ENCODE peak calls at places on chromosomes 7 and 10, in six cellular contexts. K is K562, F is HCT116, P is Panc1, Q is stomach, L is suprapubic skin. R is an unnamed sample. For H3K4me1, the result is how much of the 10 kb centered on the place peaks cover.

GRCh38 chr7:105831824-105832535 is 44.4 kb downstream of the ATXN7L1 start:
- DNase-seq in L (no peak), Q (no peak), K (no peak), P (no peak), F (no peak), R (no peak)

GRCh38 chr10:132117146-132117545 is 51.4 kb downstream of the JAKMIP3 start:
- DNase-seq in K (no peak), L (no peak), P (no peak), Q (no peak), F (no peak), R (no peak)

GRCh38 chr10:106508920-106509319 is 655.6 kb downstream of the SORCS1 start:
- DNase-seq in L (no peak), F (no peak), K (no peak), P (no peak), Q (no peak), R (no peak)

GRCh38 chr7:151756076-151756731 is 120.7 kb downstream of the PRKAG2 start:
- DNase-seq in L (no peak), P (no peak), Q (no peak), F (peak), K (peak), R (no peak)

GRCh38 chr10:24894309-24894708 is 58.1 kb downstream of the PRTFDC1 start:
- DNase-seq in K (no peak), F (no peak), P (no peak), Q (no peak), L (no peak), R (no peak)

GRCh38 chr7:47273974-47274766 is 307.7 kb downstream of the TNS3 start:
- DNase-seq in F (no peak), Q (no peak), L (no peak), K (no peak), P (no peak), R (no peak)

GRCh38 chr10:69716711-69717560 is 84.8 kb upstream of the COL13A1 start:
- DNase-seq in L (no peak), F (peak), Q (peak), P (no peak), K (peak), R (no peak)

GRCh38 chr7:7221602-7222038 is 39.3 kb downstream of the C1GALT1 start:
- DNase-seq in L (no peak), F (peak), K (no peak), P (peak), Q (no peak), R (no peak)

GRCh38 chr10:132701846-132702190 is 84.1 kb downstream of the NKX6-2 start:
- DNase-seq in L (no peak), F (no peak), P (no peak), K (no peak), Q (no peak), R (no peak)

GRCh38 chr10:33326897-33327296 is 7.6 kb downstream of the NRP1 start:
- DNase-seq in F (no peak), L (no peak), P (no peak), Q (no peak), K (no peak), R (no peak)

GRCh38 chr7:118243695-118244094 is 19.2 kb downstream of the ANKRD7 start:
- DNase-seq in P (no peak), K (no peak), Q (no peak), F (no peak), L (no peak), R (no peak)

GRCh38 chr10:68559251-68559650 is 886 bp upstream of the TET1 start:
- DNase-seq in L (no peak), F (no peak), K (no peak), P (no peak), Q (no peak), R (no peak)

GRCh38 chr7:15515201-15515777 is 46.5 kb downstream of the AGMO start:
- DNase-seq in L (no peak), Q (no peak), K (no peak), P (no peak), F (no peak), R (no peak)

GRCh38 chr7:136293841-136294391 is 316.8 kb upstream of the MTPN start:
- DNase-seq in K (no peak), F (no peak), Q (no peak), L (no peak), P (no peak), R (no peak)

GRCh38 chr10:1737222-1738061 is at the start of gene ADARB2:
- DNase-seq in Q (peak), L (no peak), K (no peak), F (no peak), P (no peak), R (no peak)

GRCh38 chr7:73512018-73512780 is 9.9 kb downstream of the BAZ1B start:
- DNase-seq in P (no peak), F (no peak), L (no peak), K (peak), Q (no peak), R (no peak)

GRCh38 chr10:110074298-110074697 is 66.5 kb downstream of the ADD3 start:
- DNase-seq in F (no peak), K (no peak), Q (no peak), L (no peak), P (no peak), R (no peak)

GRCh38 chr7:87599336-87599735 is 1.3 kb downstream of the ABCB1 start:
- DNase-seq in Q (peak), F (no peak), P (no peak), K (no peak), L (no peak), R (no peak)

GRCh38 chr7:1365846-1366245 is 93.4 kb downstream of the MICALL2 start:
- DNase-seq in F (no peak), K (no peak), Q (no peak), P (no peak), L (no peak), R (no peak)

GRCh38 chr7:1362301-1362700 is 97.0 kb downstream of the MICALL2 start:
- DNase-seq in F (no peak), K (no peak), P (no peak), L (no peak), Q (no peak), R (no peak)

GRCh38 chr7:1361756-1362125 is 97.5 kb downstream of the MICALL2 start:
- DNase-seq in L (peak), Q (no peak), K (no peak), P (no peak), F (no peak), R (no peak)

GRCh38 chr7:1364906-1365570 is 94.2 kb downstream of the MICALL2 start:
- DNase-seq in L (no peak), Q (no peak), K (no peak), F (no peak), P (no peak), R (no peak)

DNA sequence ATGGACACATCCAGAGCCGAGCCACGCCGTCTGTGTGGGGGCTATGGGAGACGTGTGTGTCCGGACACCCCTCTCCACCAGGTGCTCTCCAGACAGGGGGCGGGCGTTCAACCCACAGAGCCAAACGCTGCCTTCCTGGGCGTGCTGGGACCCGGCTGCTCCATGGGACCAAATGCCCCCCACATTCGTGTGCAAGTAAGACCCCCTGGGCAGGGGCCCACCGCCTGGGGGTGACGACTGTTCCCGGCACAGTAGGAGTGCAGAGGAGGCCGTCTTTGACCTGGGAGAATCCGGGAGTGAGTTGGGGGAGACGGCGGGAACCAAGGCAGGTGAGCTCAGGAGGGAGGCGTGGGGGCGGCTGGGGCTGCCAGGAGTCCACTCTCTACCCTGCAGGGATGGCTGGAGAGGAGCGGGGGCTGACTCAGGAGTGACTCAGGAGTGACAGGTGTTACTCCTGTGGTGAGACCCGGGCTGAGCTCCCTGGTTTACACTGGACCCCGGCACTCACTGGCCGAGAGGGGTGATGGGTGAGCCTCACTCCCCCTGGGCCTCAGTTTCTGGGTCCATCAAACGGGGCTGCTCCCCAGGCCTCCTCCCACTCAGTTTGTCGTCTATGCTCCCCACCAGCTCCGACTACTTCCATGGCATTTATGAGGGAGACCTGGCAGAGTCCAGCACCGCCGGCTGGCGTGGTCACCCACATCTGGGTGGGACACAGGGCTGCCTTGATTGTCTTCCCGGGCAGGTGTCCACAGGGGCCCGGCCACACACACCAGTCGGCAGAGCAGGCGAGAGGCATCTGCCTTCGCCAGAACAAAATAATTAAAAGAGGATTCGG is 95.0 kb downstream of the MICALL2 start:
- DNase-seq in K (no peak), L (no peak), P (no peak), Q (no peak), F (no peak), R (no peak)
- TF ChIP-seq POLR2AphosphoS5 in K (no peak), L (no peak), P (no peak), Q (no peak), F (no peak), R (no peak)

DNA sequence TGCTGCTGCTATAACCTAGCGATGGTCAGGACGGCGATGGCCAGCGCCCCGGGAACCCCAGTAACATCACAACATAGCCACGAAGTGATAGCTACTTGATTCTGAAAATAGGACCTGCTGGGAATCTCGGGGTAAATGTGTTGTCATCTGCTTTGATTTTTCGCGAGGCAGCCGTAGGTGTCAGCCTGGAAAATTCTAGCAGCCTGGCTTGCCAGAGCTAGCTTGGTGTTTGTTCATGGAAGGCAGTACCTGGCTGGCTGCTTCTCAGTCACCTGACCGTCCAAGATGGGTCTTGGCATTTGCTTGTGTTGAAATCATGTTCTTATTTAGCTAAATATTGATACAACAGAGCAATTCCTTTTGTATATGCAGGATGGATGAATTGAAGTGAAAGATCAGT is 82.4 kb upstream of the BTBD16 start:
- DNase-seq in K (no peak), P (no peak), L (no peak), Q (peak), F (no peak), R (peak)
- H3K4me1 ChIP-seq in K (under half), P (under half), L (under half), Q (under half), F (under half), R (under half)

DNA sequence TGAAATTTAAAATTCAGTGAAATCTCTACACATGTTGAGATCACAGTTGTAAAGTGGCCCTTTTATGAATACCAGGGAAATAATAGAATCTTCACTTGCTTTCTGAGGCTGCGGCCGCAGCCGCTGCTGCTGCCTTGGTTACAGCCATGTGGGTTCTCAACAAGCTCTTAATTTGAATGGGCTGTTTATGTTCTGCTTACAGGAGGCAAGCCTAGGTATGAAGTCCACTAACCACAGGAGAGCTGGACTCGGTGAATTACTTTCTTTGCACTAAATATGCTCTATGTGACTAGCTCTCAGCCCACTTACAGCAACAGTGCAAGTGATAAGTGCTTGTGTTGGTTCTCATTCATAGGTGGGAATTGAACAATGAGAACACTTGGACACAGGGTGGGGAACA is 410.8 kb downstream of the SFMBT2 start:
- DNase-seq in Q (no peak), K (no peak), L (no peak), F (no peak), P (no peak), R (no peak)
- TF ChIP-seq POLR2AphosphoS5 in Q (no peak), K (no peak), L (no peak), F (no peak), P (no peak), R (no peak)

DNA sequence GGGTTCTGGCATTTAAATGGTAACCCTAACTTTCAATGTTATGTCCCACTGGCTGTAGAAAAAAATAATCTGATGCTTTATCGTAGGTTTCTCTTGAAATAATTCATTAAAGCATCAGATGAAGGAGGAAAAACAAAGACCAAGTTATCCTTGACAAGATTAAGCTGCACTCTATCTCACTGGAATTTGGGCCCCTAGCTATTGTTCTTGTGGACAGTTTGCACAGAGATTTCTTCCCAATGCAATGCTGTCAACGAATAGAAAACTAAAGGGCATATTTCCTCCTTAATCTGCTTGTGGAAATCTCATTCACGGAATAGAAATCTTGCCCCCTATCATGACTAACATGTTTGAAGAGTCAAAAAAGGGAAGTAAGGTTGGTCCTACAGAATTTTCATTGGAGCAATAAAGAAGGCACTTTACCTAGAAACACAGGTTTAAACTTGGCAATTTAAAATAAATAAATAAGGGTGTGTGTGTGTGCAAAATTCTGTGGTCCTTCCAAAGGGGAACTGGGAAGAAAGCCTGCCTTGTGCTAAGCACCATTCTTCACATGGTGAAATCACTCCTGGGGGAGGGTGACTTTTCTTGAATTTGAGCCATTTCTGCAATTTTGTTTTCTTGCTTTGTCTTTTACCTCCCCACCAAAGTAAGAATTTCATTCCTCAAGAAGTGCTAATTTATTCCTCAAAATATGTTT is 242.8 kb downstream of the GLI3 start:
- DNase-seq in K (no peak), Q (no peak), F (no peak), P (no peak), L (no peak), R (no peak)
- H3K4me1 ChIP-seq in K (under half), Q (under half), F (under half), P (under half), L (half or more), R (under half)

GRCh38 chr7:116231543-116232401 is 21.4 kb downstream of the TES start:
- DNase-seq in L (no peak), F (no peak), P (no peak), Q (no peak), K (no peak), R (no peak)
- TF ChIP-seq POLR2AphosphoS5 in L (no peak), F (no peak), P (no peak), Q (no peak), K (no peak), R (no peak)

GRCh38 chr7:99822731-99823718 is 4.8 kb upstream of the CYP3A43 start:
- DNase-seq in Q (peak), P (no peak), F (no peak), L (no peak), K (no peak), R (no peak)

GRCh38 chr7:99827040-99827778 is 604 bp upstream of the CYP3A43 start:
- DNase-seq in F (no peak), K (no peak), P (no peak), L (no peak), Q (peak), R (no peak)

GRCh38 chr7:99824091-99824490 is 3.7 kb upstream of the CYP3A43 start:
- DNase-seq in P (no peak), Q (no peak), L (no peak), F (no peak), K (no peak), R (no peak)

GRCh38 chr7:99825451-99825850 is 2.4 kb upstream of the CYP3A43 start:
- DNase-seq in F (no peak), L (no peak), K (no peak), Q (no peak), P (no peak), R (no peak)

DNA sequence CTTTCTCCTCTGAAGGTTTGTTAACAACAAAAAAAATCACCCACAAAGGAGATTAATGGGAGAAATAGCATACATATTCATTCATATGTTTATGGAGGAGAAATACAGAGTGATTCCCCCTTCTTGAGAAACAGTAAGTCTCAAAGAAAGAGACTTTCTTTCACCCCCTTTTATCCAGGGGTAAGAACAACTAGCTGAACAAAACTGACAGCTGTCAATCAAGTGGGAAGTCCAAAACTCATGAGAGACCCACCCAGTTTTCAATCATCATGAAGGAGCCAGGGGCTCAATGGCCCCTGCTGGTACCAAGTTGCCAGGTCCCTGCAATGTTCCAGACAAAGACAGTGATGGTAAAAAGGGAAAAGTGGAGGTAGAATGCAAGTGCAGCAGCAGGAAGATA is 1.9 kb upstream of the CYP3A43 start:
- DNase-seq in F (no peak), K (no peak), P (no peak), Q (no peak), L (no peak), R (no peak)
- H3K4me1 ChIP-seq in F (under half), K (under half), P (under half), Q (under half), L (under half), R (under half)

GRCh38 chr7:30751257-30751650 is 681 bp upstream of the INMT start:
- DNase-seq in L (no peak), F (no peak), K (no peak), P (no peak), Q (no peak), R (no peak)

GRCh38 chr7:30751696-30752273 is at the start of gene INMT:
- DNase-seq in P (no peak), F (no peak), L (no peak), K (no peak), Q (no peak), R (no peak)

GRCh38 chr7:30752484-30752883 is 549 bp downstream of the INMT start:
- DNase-seq in P (no peak), L (no peak), K (no peak), F (no peak), Q (no peak), R (no peak)

GRCh38 chr7:30750010-30750409 is 1.9 kb upstream of the INMT start:
- DNase-seq in F (no peak), L (no peak), K (no peak), P (no peak), Q (no peak), R (no peak)

DNA sequence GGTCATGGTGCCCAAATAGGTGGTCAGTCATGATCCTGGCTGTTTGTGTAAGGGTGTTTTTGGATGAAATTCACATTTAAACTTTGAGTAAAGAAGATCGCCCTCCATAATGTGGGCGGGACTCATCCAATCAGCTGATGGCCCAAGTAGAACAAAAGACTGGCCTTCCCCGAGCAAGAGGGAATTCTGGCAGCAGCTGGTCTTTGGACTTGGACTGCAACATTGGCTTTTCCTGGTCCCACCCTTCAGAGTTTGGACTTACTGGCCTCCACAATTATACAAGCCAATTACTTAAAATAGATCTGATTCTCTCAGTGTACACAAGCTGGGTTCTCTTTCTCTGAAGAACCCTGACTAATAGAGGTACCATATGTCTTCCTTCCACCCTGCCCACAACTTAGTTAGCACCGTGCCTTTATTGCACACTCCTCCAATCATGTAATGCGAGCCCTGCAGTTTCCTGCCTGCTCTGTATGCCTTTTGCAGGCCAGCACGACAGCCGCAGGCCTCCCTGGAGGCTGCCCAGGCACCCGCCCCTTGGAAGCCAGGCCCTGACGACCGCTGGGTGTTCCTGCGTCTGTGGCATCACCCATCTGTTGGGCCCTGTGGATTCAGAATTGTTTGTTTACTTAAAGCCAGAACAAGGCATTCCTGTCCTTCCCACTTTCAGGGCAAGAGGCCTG is 1.2 kb upstream of the INMT start:
- DNase-seq in P (no peak), Q (no peak), K (no peak), F (no peak), L (no peak), R (no peak)
- TF ChIP-seq POLR2AphosphoS5 in P (no peak), Q (no peak), K (no peak), F (no peak), L (no peak), R (peak)

DNA sequence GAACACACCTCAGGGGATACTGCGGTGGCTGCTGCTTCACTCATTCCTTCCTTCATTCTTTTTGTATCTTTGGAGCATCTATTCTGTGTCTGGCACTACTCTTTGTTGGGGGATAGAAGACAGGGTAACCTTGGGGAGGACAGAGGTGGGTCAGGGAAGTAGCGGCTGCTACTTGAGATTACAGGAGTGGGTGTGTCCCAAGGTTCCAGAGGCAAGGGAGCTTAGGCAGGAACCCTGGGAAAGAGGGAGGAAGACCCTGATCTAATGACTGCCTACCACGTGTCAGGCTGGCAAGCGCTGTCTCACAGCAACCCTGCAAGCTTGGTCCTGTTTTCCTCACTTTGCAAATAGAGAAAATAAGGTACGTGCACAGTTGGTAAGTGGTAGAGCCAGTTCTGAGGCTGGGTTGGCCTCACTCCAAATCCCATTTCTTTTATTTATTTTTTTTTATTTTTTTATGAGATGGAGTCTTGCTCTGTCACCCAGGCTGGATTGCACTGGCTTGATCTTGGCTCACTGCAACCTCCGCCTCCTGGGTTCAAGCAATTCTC is 985.9 kb upstream of the ZNF722 start:
- DNase-seq in Q (peak), P (no peak), F (no peak), K (no peak), L (no peak), R (no peak)
- H3K4me1 ChIP-seq in Q (under half), P (under half), F (under half), K (under half), L (under half), R (under half)

R was measured in breast epithelium.